ENCODE peak calls at places on chromosomes 1 and 21, in eight cellular contexts. One of them, this sample, is unnamed.

GRCh38 chr1:199786695-199787094 is 240.8 kb upstream of the NR5A2 start:
- DNase-seq in cardiac fibroblast: no peak
- DNase-seq in sciatic nerve: no peak
- DNase-seq in amniotic stem cell: no peak
- DNase-seq in hypothalamus: no peak
- DNase-seq in T-helper 2 cell: no peak
- DNase-seq in GM23338: no peak
- DNase-seq in H9: no peak
- DNase-seq in this sample: no peak

GRCh38 chr1:52562766-52563165 is 9.9 kb upstream of the TUT4 start:
- DNase-seq in cardiac fibroblast: no peak
- DNase-seq in sciatic nerve: no peak
- DNase-seq in amniotic stem cell: no peak
- DNase-seq in hypothalamus: no peak
- DNase-seq in T-helper 2 cell: no peak
- DNase-seq in GM23338: no peak
- DNase-seq in H9: no peak
- DNase-seq in this sample: no peak

GRCh38 chr1:3992746-3993145 is 92.7 kb upstream of the C1orf174 start:
- DNase-seq in cardiac fibroblast: no peak
- DNase-seq in sciatic nerve: no peak
- DNase-seq in amniotic stem cell: no peak
- DNase-seq in hypothalamus: no peak
- DNase-seq in T-helper 2 cell: no peak
- DNase-seq in GM23338: no peak
- DNase-seq in H9: no peak
- DNase-seq in this sample: no peak

GRCh38 chr1:161439280-161440232 is 65.7 kb upstream of the FCGR2A start:
- DNase-seq in cardiac fibroblast: no peak
- DNase-seq in sciatic nerve: peak; percentile 55
- DNase-seq in amniotic stem cell: no peak
- DNase-seq in hypothalamus: no peak
- DNase-seq in T-helper 2 cell: no peak
- DNase-seq in GM23338: peak; percentile 43
- DNase-seq in H9: peak; percentile 56
- DNase-seq in this sample: no peak

GRCh38 chr1:41700581-41700980 is 216.1 kb upstream of the EDN2 start:
- DNase-seq in cardiac fibroblast: no peak
- DNase-seq in sciatic nerve: no peak
- DNase-seq in amniotic stem cell: no peak
- DNase-seq in hypothalamus: no peak
- DNase-seq in T-helper 2 cell: no peak
- DNase-seq in GM23338: no peak
- DNase-seq in H9: no peak
- DNase-seq in this sample: no peak

GRCh38 chr1:6888268-6888667 is 103.0 kb downstream of the CAMTA1 start:
- DNase-seq in cardiac fibroblast: peak; percentile 18
- DNase-seq in sciatic nerve: no peak
- DNase-seq in amniotic stem cell: no peak
- DNase-seq in hypothalamus: no peak
- DNase-seq in T-helper 2 cell: no peak
- DNase-seq in GM23338: no peak
- DNase-seq in H9: no peak
- DNase-seq in this sample: no peak

GRCh38 chr1:87335175-87335992 is 6.7 kb downstream of the LMO4 start:
- DNase-seq in cardiac fibroblast: peak; percentile 51
- DNase-seq in sciatic nerve: peak; percentile 84
- DNase-seq in amniotic stem cell: no peak
- DNase-seq in hypothalamus: peak; percentile 51
- DNase-seq in T-helper 2 cell: peak; percentile 43
- DNase-seq in GM23338: peak; percentile 72
- DNase-seq in H9: peak; percentile 52
- DNase-seq in this sample: peak; percentile 56

GRCh38 chr1:117886101-117886795 is 43.2 kb downstream of the GDAP2 start:
- DNase-seq in cardiac fibroblast: peak; percentile 36
- DNase-seq in sciatic nerve: no peak
- DNase-seq in amniotic stem cell: no peak
- DNase-seq in hypothalamus: no peak
- DNase-seq in T-helper 2 cell: no peak
- DNase-seq in GM23338: no peak
- DNase-seq in H9: no peak
- DNase-seq in this sample: no peak

GRCh38 chr1:245055752-245056151 is 99.0 kb upstream of the KIF26B start:
- DNase-seq in cardiac fibroblast: no peak
- DNase-seq in sciatic nerve: no peak
- DNase-seq in amniotic stem cell: no peak
- DNase-seq in hypothalamus: no peak
- DNase-seq in T-helper 2 cell: no peak
- DNase-seq in GM23338: no peak
- DNase-seq in H9: no peak
- DNase-seq in this sample: no peak

GRCh38 chr1:212288614-212289013 is 3.4 kb downstream of the PPP2R5A start:
- DNase-seq in cardiac fibroblast: peak; percentile 51
- DNase-seq in sciatic nerve: no peak
- DNase-seq in amniotic stem cell: no peak
- DNase-seq in hypothalamus: no peak
- DNase-seq in T-helper 2 cell: no peak
- DNase-seq in GM23338: no peak
- DNase-seq in H9: no peak
- DNase-seq in this sample: no peak

GRCh38 chr1:62184291-62184690 is 10.4 kb upstream of the L1TD1 start:
- DNase-seq in cardiac fibroblast: no peak
- DNase-seq in sciatic nerve: no peak
- DNase-seq in amniotic stem cell: no peak
- DNase-seq in hypothalamus: no peak
- DNase-seq in T-helper 2 cell: no peak
- DNase-seq in GM23338: no peak
- DNase-seq in H9: peak; percentile 5
- DNase-seq in this sample: no peak

GRCh38 chr1:46301406-46302090 is 1.9 kb downstream of the LRRC41 start:
- DNase-seq in cardiac fibroblast: peak; percentile 56
- DNase-seq in sciatic nerve: peak; percentile 77
- DNase-seq in amniotic stem cell: no peak
- DNase-seq in hypothalamus: no peak
- DNase-seq in T-helper 2 cell: no peak
- DNase-seq in GM23338: peak; percentile 54
- DNase-seq in H9: peak; percentile 48
- DNase-seq in this sample: peak; percentile 23

GRCh38 chr1:149845416-149845815 is 54.0 kb upstream of the BOLA1 start:
- DNase-seq in cardiac fibroblast: no peak
- DNase-seq in sciatic nerve: no peak
- DNase-seq in amniotic stem cell: no peak
- DNase-seq in hypothalamus: no peak
- DNase-seq in T-helper 2 cell: no peak
- DNase-seq in GM23338: peak; percentile 81
- DNase-seq in H9: peak; percentile 77
- DNase-seq in this sample: peak; percentile 17

GRCh38 chr1:212149566-212149965 is 114.0 kb downstream of the DTL start:
- DNase-seq in cardiac fibroblast: no peak
- DNase-seq in sciatic nerve: no peak
- DNase-seq in amniotic stem cell: no peak
- DNase-seq in hypothalamus: no peak
- DNase-seq in T-helper 2 cell: no peak
- DNase-seq in GM23338: no peak
- DNase-seq in H9: no peak
- DNase-seq in this sample: no peak

GRCh38 chr1:208850441-208850840 is 606.3 kb upstream of the PLXNA2 start:
- DNase-seq in cardiac fibroblast: no peak
- DNase-seq in sciatic nerve: no peak
- DNase-seq in amniotic stem cell: no peak
- DNase-seq in hypothalamus: no peak
- DNase-seq in T-helper 2 cell: no peak
- DNase-seq in GM23338: no peak
- DNase-seq in H9: no peak
- DNase-seq in this sample: no peak

GRCh38 chr21:46322351-46323226 is 1.1 kb downstream of the C21orf58 start:
- DNase-seq in cardiac fibroblast: peak; percentile 31
- DNase-seq in sciatic nerve: no peak
- DNase-seq in amniotic stem cell: no peak
- DNase-seq in hypothalamus: no peak
- DNase-seq in T-helper 2 cell: no peak
- DNase-seq in GM23338: peak; percentile 45
- DNase-seq in H9: no peak
- DNase-seq in this sample: no peak

GRCh38 chr1:35532497-35533226 is 24.5 kb downstream of the KIAA0319L start:
- DNase-seq in cardiac fibroblast: peak; percentile 43
- DNase-seq in sciatic nerve: no peak
- DNase-seq in amniotic stem cell: no peak
- DNase-seq in hypothalamus: no peak
- DNase-seq in T-helper 2 cell: no peak
- DNase-seq in GM23338: no peak
- DNase-seq in H9: no peak
- DNase-seq in this sample: no peak

GRCh38 chr21:45030637-45031218 is 43.7 kb upstream of the ADARB1 start:
- DNase-seq in cardiac fibroblast: peak; percentile 65
- DNase-seq in sciatic nerve: no peak
- DNase-seq in amniotic stem cell: no peak
- DNase-seq in hypothalamus: no peak
- DNase-seq in T-helper 2 cell: no peak
- DNase-seq in GM23338: no peak
- DNase-seq in H9: peak; percentile 26
- DNase-seq in this sample: no peak

GRCh38 chr21:21971384-21971783 is 973.2 kb downstream of the NCAM2 start:
- DNase-seq in cardiac fibroblast: no peak
- DNase-seq in sciatic nerve: no peak
- DNase-seq in amniotic stem cell: no peak
- DNase-seq in hypothalamus: no peak
- DNase-seq in T-helper 2 cell: no peak
- DNase-seq in GM23338: no peak
- DNase-seq in H9: no peak
- DNase-seq in this sample: no peak

This sample was measured in lower leg skin.